ENCODE peak calls at places on chromosomes 16 and 17, in seven cellular contexts. F, U, T, Q, D, P and Z are unnamed samples.

GRCh38 chr16:85286970-85287814 is 174.9 kb upstream of the CIBAR2 start:
- ATAC-seq in P (peak; percentile 18), Q (peak; percentile 45), U (no peak), T (peak; percentile 8), D (peak; percentile 37), F (no peak), Z (no peak)

GRCh38 chr17:20074001-20074400 is 64.8 kb downstream of the SPECC1 start:
- ATAC-seq in D (no peak), T (no peak), Q (peak; percentile 33), U (no peak), F (no peak), P (peak; percentile 82), Z (no peak)

GRCh38 chr17:57422574-57423164 is 166.3 kb downstream of the MSI2 start:
- ATAC-seq in D (no peak), T (no peak), U (no peak), Q (peak; percentile 98), F (no peak), P (peak; percentile 96), Z (peak; percentile 43)

GRCh38 chr17:34319087-34319486 is at the start of gene CCL8:
- ATAC-seq in P (peak; percentile 63), T (no peak), D (no peak), F (no peak), Q (no peak), U (no peak), Z (no peak)

GRCh38 chr17:60318830-60319229 is 73.1 kb downstream of the USP32 start:
- ATAC-seq in Q (no peak), U (no peak), F (no peak), T (no peak), P (no peak), D (no peak), Z (no peak)

GRCh38 chr16:51818342-51818944 is 667.4 kb upstream of the SALL1 start:
- ATAC-seq in D (no peak), P (no peak), T (peak; percentile 80), Q (no peak), U (no peak), F (peak; percentile 55), Z (no peak)

GRCh38 chr17:72928454-72929136 is 163.9 kb downstream of the SLC39A11 start:
- ATAC-seq in U (no peak), P (no peak), F (no peak), Q (no peak), D (no peak), T (peak; percentile 83), Z (no peak)

GRCh38 chr17:29526322-29526721 is 40.5 kb downstream of the ABHD15 start:
- ATAC-seq in F (no peak), P (no peak), U (peak; percentile 55), Q (no peak), T (no peak), D (no peak), Z (no peak)

GRCh38 chr17:17855976-17856375 is 19.2 kb upstream of the SREBF1 start:
- ATAC-seq in D (no peak), T (no peak), U (no peak), P (no peak), Q (no peak), F (no peak), Z (no peak)

GRCh38 chr17:17857496-17857895 is 20.7 kb upstream of the SREBF1 start:
- ATAC-seq in Q (no peak), T (no peak), P (no peak), F (no peak), U (no peak), D (no peak), Z (no peak)

GRCh38 chr17:17860761-17861107 is 23.9 kb upstream of the SREBF1 start:
- ATAC-seq in P (no peak), U (peak; percentile 32), F (no peak), Q (no peak), T (no peak), D (peak; percentile 75), Z (no peak)

GRCh38 chr17:17856386-17856785 is 19.6 kb upstream of the SREBF1 start:
- ATAC-seq in D (no peak), T (no peak), Q (no peak), U (no peak), P (no peak), F (no peak), Z (no peak)

DNA sequence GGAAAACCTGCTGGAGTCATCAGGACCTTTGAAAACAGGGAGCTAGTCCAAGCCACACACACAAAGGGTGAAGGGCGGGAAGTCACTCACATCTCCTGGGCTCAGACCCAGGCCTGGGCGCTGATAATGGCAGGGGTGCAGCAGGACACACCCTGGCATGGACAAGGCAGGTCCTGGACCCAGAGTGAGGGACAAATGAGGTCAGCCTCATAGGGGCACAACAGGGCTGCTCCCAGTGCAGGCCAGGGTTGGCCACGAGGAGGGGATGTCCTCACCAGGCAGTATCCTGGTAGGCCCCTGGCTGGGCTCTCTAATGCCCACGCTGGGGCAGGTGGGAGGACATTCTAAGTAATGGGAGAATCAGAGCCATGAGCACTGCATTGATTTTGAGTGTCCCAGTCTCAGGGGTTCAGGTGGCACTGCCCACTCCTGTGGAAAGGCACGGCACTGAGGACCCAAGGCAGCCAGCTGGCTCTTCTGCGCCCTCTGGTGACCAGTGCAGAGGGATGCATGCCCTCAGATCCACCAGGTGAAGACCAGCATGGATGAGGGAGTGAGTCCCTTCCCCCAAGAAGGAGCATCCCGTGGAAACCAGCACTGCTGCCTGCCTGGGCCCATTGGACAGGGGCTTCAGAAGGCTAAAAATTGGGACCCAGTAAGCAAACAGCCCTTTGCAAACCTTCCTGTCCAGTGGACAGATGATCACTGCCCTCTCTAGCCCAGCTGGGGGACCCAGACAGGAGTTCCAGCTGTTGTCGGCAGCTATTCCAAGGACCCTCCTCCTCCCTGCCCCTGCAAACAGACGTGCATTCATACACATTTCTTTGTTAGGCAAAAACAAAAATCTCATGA is 23.3 kb upstream of the SREBF1 start:
- ATAC-seq in U (peak; percentile 94), D (peak; percentile 92), Q (peak; percentile 94), F (peak; percentile 93), P (peak; percentile 97), T (peak; percentile 97), Z (peak; percentile 79)
- H3K27ac ChIP-seq in U (peak overlapping the region; percentile 34), D (peak overlapping the region; percentile 60), Q (no peak overlapping the region), F (no peak overlapping the region), P (no peak overlapping the region), T (peak overlapping the region; percentile 42), Z (no peak overlapping the region)

DNA sequence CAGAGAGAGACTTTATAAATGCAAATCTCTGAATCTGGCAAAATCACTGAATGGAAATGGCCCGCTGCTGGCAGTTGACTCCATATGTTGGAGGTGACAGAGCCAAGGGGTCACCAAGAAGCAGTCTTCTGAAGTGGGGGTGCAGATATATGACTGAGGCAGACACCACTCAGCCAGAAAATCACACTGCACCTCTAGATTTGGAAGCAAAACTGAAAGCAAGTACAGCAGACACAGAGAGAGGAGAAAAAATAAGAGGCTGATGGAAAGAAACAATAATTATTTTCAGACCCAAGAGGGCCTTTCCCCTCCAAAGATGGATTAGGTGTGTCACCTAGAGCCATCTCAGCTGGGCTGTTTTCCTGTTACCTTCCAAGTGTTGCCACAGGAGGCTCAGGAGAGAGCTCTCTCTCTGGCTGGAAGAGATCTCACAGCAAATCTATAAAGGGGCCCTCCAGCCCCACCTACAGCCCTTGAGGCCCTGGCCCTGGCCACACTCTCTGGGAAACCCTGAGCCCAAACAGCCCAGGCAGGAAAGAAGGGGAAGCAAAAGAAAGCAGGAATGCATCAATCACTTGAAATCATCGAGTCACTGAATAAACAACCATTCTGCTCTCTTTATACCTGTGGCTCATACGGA is 585.1 kb upstream of the PSMD7 start:
- ATAC-seq in Q (no peak), D (no peak), F (no peak), T (no peak), U (no peak), P (no peak), Z (no peak)
- TF ChIP-seq CTCF in Q (no peak), D (no peak), F (no peak), T (no peak), U (no peak), P (no peak), Z (no peak)

DNA sequence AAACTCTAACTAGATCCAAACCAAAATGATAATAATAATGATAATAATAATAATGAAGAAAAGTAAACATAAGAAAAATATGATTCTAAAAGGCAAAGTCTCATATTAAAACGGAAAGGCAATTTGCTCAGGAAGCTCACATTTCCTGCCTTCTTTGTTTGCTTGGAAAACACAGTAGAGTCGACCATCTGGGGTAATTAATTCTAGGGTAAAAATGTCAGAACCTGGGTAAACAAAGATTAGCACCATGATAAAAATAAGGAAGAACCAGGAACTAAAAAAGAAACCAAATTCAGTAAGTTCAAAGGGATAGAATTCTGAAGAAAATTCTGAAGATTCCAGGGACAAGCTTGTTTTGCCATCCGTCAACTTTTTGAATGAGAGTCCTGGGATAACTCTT is 16.2 kb downstream of the KRABD2 start:
- ATAC-seq in D (no peak), T (no peak), U (no peak), Q (no peak), F (no peak), P (peak; percentile 38), Z (no peak)
- H3K27ac ChIP-seq in D (no peak overlapping the region), T (no peak overlapping the region), U (no peak overlapping the region), Q (peak overlapping the region; percentile 58), F (no peak overlapping the region), P (peak overlapping the region; percentile 72), Z (no peak overlapping the region)

GRCh38 chr17:79388556-79389295 is 222.1 kb downstream of the RBFOX3 start:
- ATAC-seq in D (no peak), F (peak; percentile 68), U (peak; percentile 83), Q (no peak), T (peak; percentile 70), P (peak; percentile 53), Z (peak; percentile 37)
- TF ChIP-seq CTCF in D (no peak), F (peak; percentile 54), U (peak; percentile 92), Q (peak; percentile 59), T (peak; percentile 85), P (peak; percentile 74), Z (peak; percentile 65)

DNA sequence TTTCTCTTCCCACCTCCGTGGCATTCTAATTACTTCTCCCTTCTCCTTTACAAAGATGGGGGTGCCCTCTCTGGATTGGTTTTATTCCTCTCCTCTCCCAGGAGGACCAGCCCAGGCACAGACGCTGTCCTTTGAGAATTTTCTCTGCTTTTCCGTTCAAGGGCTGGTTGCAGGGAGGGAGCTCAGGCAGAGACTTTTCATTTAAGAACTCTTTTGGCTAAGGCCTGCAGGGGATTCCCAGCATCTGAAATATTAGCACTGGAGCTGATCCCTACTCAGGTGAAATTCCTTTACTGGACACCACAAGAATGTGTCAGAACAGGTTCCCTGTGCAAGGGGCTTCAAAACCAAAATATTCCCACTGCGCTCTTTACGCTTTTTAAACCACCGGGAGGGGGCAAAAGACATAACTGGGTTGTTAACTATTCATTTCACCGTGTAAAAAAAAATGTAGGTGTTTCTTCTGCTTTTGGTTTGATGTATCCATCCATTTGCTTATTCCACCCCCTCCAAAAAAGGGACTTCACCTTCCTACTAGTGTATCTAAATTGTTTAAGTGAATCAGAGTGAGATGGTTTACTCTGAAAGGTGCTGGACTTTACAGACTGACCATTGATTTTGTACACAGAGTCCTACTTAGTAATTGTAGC is 1.4 kb downstream of the NFAT5 start:
- ATAC-seq in P (peak; percentile 6), F (no peak), T (no peak), D (peak; percentile 0), U (no peak), Q (no peak), Z (no peak)
- H3K27ac ChIP-seq in P (peak overlapping the region; percentile 98), F (peak overlapping the region; percentile 90), T (peak overlapping the region; percentile 94), D (peak overlapping the region; percentile 99), U (peak overlapping the region; percentile 96), Q (peak overlapping the region; percentile 98), Z (peak overlapping the region; percentile 100)